ENCODE peak calls at places on chromosomes 5 and 9, in seven cellular contexts. One of them, this sample, is unnamed.

GRCh38 chr5:13470975-13471374 is 473.5 kb downstream of the DNAH5 start:
- DNase-seq in CD4-positive, CD25-positive, alpha-beta regulatory T cell: no peak
- DNase-seq in iPS DF 6.9: no peak
- DNase-seq in PC-3: no peak
- DNase-seq in heart right ventricle: no peak
- DNase-seq in A673: no peak
- DNase-seq in sigmoid colon: no peak
- DNase-seq in this sample: no peak

GRCh38 chr5:34587355-34588241 is 68.5 kb upstream of the RAI14 start:
- DNase-seq in CD4-positive, CD25-positive, alpha-beta regulatory T cell: no peak
- DNase-seq in iPS DF 6.9: no peak
- DNase-seq in PC-3: peak; percentile 76
- DNase-seq in heart right ventricle: no peak
- DNase-seq in A673: no peak
- DNase-seq in sigmoid colon: no peak
- DNase-seq in this sample: no peak

GRCh38 chr9:84397822-84398221 is 57.3 kb upstream of the SLC28A3 start:
- DNase-seq in CD4-positive, CD25-positive, alpha-beta regulatory T cell: no peak
- DNase-seq in iPS DF 6.9: no peak
- DNase-seq in PC-3: peak; percentile 52
- DNase-seq in heart right ventricle: no peak
- DNase-seq in A673: peak; percentile 10
- DNase-seq in sigmoid colon: no peak
- DNase-seq in this sample: peak; percentile 51

GRCh38 chr9:87859786-87860185 is 22.9 kb upstream of the SPATA31E1 start:
- DNase-seq in CD4-positive, CD25-positive, alpha-beta regulatory T cell: no peak
- DNase-seq in iPS DF 6.9: no peak
- DNase-seq in PC-3: no peak
- DNase-seq in heart right ventricle: no peak
- DNase-seq in A673: no peak
- DNase-seq in sigmoid colon: no peak
- DNase-seq in this sample: peak; percentile 11

GRCh38 chr5:36300927-36301540 is 668 bp downstream of the RANBP3L start:
- DNase-seq in CD4-positive, CD25-positive, alpha-beta regulatory T cell: no peak
- DNase-seq in iPS DF 6.9: no peak
- DNase-seq in PC-3: peak; percentile 76
- DNase-seq in heart right ventricle: no peak
- DNase-seq in A673: no peak
- DNase-seq in sigmoid colon: no peak
- DNase-seq in this sample: no peak

GRCh38 chr9:72554221-72554641 is 32.8 kb downstream of the TMC1 start:
- DNase-seq in CD4-positive, CD25-positive, alpha-beta regulatory T cell: no peak
- DNase-seq in iPS DF 6.9: no peak
- DNase-seq in PC-3: peak; percentile 68
- DNase-seq in heart right ventricle: no peak
- DNase-seq in A673: no peak
- DNase-seq in sigmoid colon: no peak
- DNase-seq in this sample: no peak

GRCh38 chr9:127897194-127897692 is 2.2 kb downstream of the ST6GALNAC6 start:
- DNase-seq in CD4-positive, CD25-positive, alpha-beta regulatory T cell: no peak
- DNase-seq in iPS DF 6.9: no peak
- DNase-seq in PC-3: no peak
- DNase-seq in heart right ventricle: peak; percentile 85
- DNase-seq in A673: peak; percentile 82
- DNase-seq in sigmoid colon: peak; percentile 96
- DNase-seq in this sample: peak; percentile 87

GRCh38 chr9:106403081-106403480 is 459.9 kb upstream of the ZNF462 start:
- DNase-seq in CD4-positive, CD25-positive, alpha-beta regulatory T cell: no peak
- DNase-seq in iPS DF 6.9: no peak
- DNase-seq in PC-3: peak; percentile 76
- DNase-seq in heart right ventricle: no peak
- DNase-seq in A673: no peak
- DNase-seq in sigmoid colon: no peak
- DNase-seq in this sample: no peak

GRCh38 chr9:135269912-135270630 is 182.6 kb downstream of the OLFM1 start:
- DNase-seq in CD4-positive, CD25-positive, alpha-beta regulatory T cell: no peak
- DNase-seq in iPS DF 6.9: no peak
- DNase-seq in PC-3: no peak
- DNase-seq in heart right ventricle: no peak
- DNase-seq in A673: no peak
- DNase-seq in sigmoid colon: no peak
- DNase-seq in this sample: no peak

GRCh38 chr5:159781626-159782157 is 134.6 kb upstream of the ADRA1B start:
- DNase-seq in CD4-positive, CD25-positive, alpha-beta regulatory T cell: no peak
- DNase-seq in iPS DF 6.9: no peak
- DNase-seq in PC-3: peak; percentile 66
- DNase-seq in heart right ventricle: no peak
- DNase-seq in A673: no peak
- DNase-seq in sigmoid colon: no peak
- DNase-seq in this sample: no peak

GRCh38 chr5:16888694-16889124 is 47.4 kb downstream of the MYO10 start:
- DNase-seq in CD4-positive, CD25-positive, alpha-beta regulatory T cell: no peak
- DNase-seq in iPS DF 6.9: no peak
- DNase-seq in PC-3: peak; percentile 87
- DNase-seq in heart right ventricle: no peak
- DNase-seq in A673: peak; percentile 72
- DNase-seq in sigmoid colon: no peak
- DNase-seq in this sample: no peak

GRCh38 chr9:128550770-128551651 is 1.4 kb upstream of the SPTAN1 start:
- DNase-seq in CD4-positive, CD25-positive, alpha-beta regulatory T cell: peak; percentile 63
- DNase-seq in iPS DF 6.9: no peak
- DNase-seq in PC-3: no peak
- DNase-seq in heart right ventricle: peak; percentile 41
- DNase-seq in A673: no peak
- DNase-seq in sigmoid colon: peak; percentile 80
- DNase-seq in this sample: peak; percentile 48

GRCh38 chr9:138049085-138049778 is 171.7 kb downstream of the CACNA1B start:
- DNase-seq in CD4-positive, CD25-positive, alpha-beta regulatory T cell: no peak
- DNase-seq in iPS DF 6.9: no peak
- DNase-seq in PC-3: no peak
- DNase-seq in heart right ventricle: no peak
- DNase-seq in A673: no peak
- DNase-seq in sigmoid colon: no peak
- DNase-seq in this sample: no peak

GRCh38 chr9:136726631-136727191 is 14.3 kb downstream of the DIPK1B start:
- DNase-seq in CD4-positive, CD25-positive, alpha-beta regulatory T cell: peak; percentile 75
- DNase-seq in iPS DF 6.9: no peak
- DNase-seq in PC-3: peak; percentile 42
- DNase-seq in heart right ventricle: no peak
- DNase-seq in A673: peak; percentile 73
- DNase-seq in sigmoid colon: no peak
- DNase-seq in this sample: peak; percentile 66

GRCh38 chr9:99752710-99753109 is 69.0 kb upstream of the NR4A3 start:
- DNase-seq in CD4-positive, CD25-positive, alpha-beta regulatory T cell: no peak
- DNase-seq in iPS DF 6.9: no peak
- DNase-seq in PC-3: peak; percentile 32
- DNase-seq in heart right ventricle: no peak
- DNase-seq in A673: no peak
- DNase-seq in sigmoid colon: no peak
- DNase-seq in this sample: no peak

GRCh38 chr5:174398171-174398570 is 326.2 kb upstream of the MSX2 start:
- DNase-seq in CD4-positive, CD25-positive, alpha-beta regulatory T cell: no peak
- DNase-seq in iPS DF 6.9: no peak
- DNase-seq in PC-3: no peak
- DNase-seq in heart right ventricle: no peak
- DNase-seq in A673: no peak
- DNase-seq in sigmoid colon: no peak
- DNase-seq in this sample: no peak

GRCh38 chr9:33202018-33202417 is 34.9 kb upstream of the B4GALT1 start:
- DNase-seq in CD4-positive, CD25-positive, alpha-beta regulatory T cell: no peak
- DNase-seq in iPS DF 6.9: no peak
- DNase-seq in PC-3: no peak
- DNase-seq in heart right ventricle: no peak
- DNase-seq in A673: no peak
- DNase-seq in sigmoid colon: no peak
- DNase-seq in this sample: no peak

GRCh38 chr9:27291292-27291691 is 5.7 kb downstream of the EQTN start:
- DNase-seq in CD4-positive, CD25-positive, alpha-beta regulatory T cell: no peak
- DNase-seq in iPS DF 6.9: no peak
- DNase-seq in PC-3: no peak
- DNase-seq in heart right ventricle: no peak
- DNase-seq in A673: no peak
- DNase-seq in sigmoid colon: no peak
- DNase-seq in this sample: no peak

GRCh38 chr9:98391884-98392283 is 136.4 kb upstream of the TBC1D2 start:
- DNase-seq in CD4-positive, CD25-positive, alpha-beta regulatory T cell: peak; percentile 51
- DNase-seq in iPS DF 6.9: no peak
- DNase-seq in PC-3: no peak
- DNase-seq in heart right ventricle: no peak
- DNase-seq in A673: no peak
- DNase-seq in sigmoid colon: no peak
- DNase-seq in this sample: no peak

GRCh38 chr5:100517301-100517974 is 17.7 kb upstream of the FAM174A start:
- DNase-seq in CD4-positive, CD25-positive, alpha-beta regulatory T cell: no peak
- DNase-seq in iPS DF 6.9: no peak
- DNase-seq in PC-3: peak; percentile 45
- DNase-seq in heart right ventricle: no peak
- DNase-seq in A673: no peak
- DNase-seq in sigmoid colon: no peak
- DNase-seq in this sample: no peak

GRCh38 chr9:118618091-118618490 is 751.1 kb downstream of the BRINP1 start:
- DNase-seq in CD4-positive, CD25-positive, alpha-beta regulatory T cell: no peak
- DNase-seq in iPS DF 6.9: no peak
- DNase-seq in PC-3: no peak
- DNase-seq in heart right ventricle: no peak
- DNase-seq in A673: no peak
- DNase-seq in sigmoid colon: no peak
- DNase-seq in this sample: no peak

GRCh38 chr5:59745422-59745863 is 148.1 kb downstream of the PDE4D start:
- DNase-seq in CD4-positive, CD25-positive, alpha-beta regulatory T cell: no peak
- DNase-seq in iPS DF 6.9: no peak
- DNase-seq in PC-3: peak; percentile 61
- DNase-seq in heart right ventricle: no peak
- DNase-seq in A673: peak; percentile 7
- DNase-seq in sigmoid colon: peak; percentile 90
- DNase-seq in this sample: no peak

GRCh38 chr9:28915256-28915930 is 1342.1 kb upstream of the C9orf72 start:
- DNase-seq in CD4-positive, CD25-positive, alpha-beta regulatory T cell: no peak
- DNase-seq in iPS DF 6.9: no peak
- DNase-seq in PC-3: peak; percentile 83
- DNase-seq in heart right ventricle: no peak
- DNase-seq in A673: no peak
- DNase-seq in sigmoid colon: no peak
- DNase-seq in this sample: no peak

GRCh38 chr5:23591250-23591649 is 83.8 kb downstream of the PRDM9 start:
- DNase-seq in CD4-positive, CD25-positive, alpha-beta regulatory T cell: no peak
- DNase-seq in iPS DF 6.9: no peak
- DNase-seq in PC-3: no peak
- DNase-seq in heart right ventricle: no peak
- DNase-seq in A673: no peak
- DNase-seq in sigmoid colon: no peak
- DNase-seq in this sample: no peak

GRCh38 chr9:106110483-106110882 is 416.1 kb downstream of the TMEM38B start:
- DNase-seq in CD4-positive, CD25-positive, alpha-beta regulatory T cell: no peak
- DNase-seq in iPS DF 6.9: no peak
- DNase-seq in PC-3: peak; percentile 4
- DNase-seq in heart right ventricle: no peak
- DNase-seq in A673: no peak
- DNase-seq in sigmoid colon: no peak
- DNase-seq in this sample: no peak

GRCh38 chr9:19087601-19088000 is 15.1 kb downstream of the HAUS6 start:
- DNase-seq in CD4-positive, CD25-positive, alpha-beta regulatory T cell: no peak
- DNase-seq in iPS DF 6.9: no peak
- DNase-seq in PC-3: peak; percentile 30
- DNase-seq in heart right ventricle: no peak
- DNase-seq in A673: no peak
- DNase-seq in sigmoid colon: no peak
- DNase-seq in this sample: no peak

GRCh38 chr5:2029206-2029605 is 146.5 kb upstream of the IRX4 start:
- DNase-seq in CD4-positive, CD25-positive, alpha-beta regulatory T cell: no peak
- DNase-seq in iPS DF 6.9: no peak
- DNase-seq in PC-3: no peak
- DNase-seq in heart right ventricle: no peak
- DNase-seq in A673: no peak
- DNase-seq in sigmoid colon: no peak
- DNase-seq in this sample: no peak

GRCh38 chr5:95835682-95836405 is 13.3 kb upstream of the GLRX start:
- DNase-seq in CD4-positive, CD25-positive, alpha-beta regulatory T cell: no peak
- DNase-seq in iPS DF 6.9: no peak
- DNase-seq in PC-3: no peak
- DNase-seq in heart right ventricle: no peak
- DNase-seq in A673: no peak
- DNase-seq in sigmoid colon: no peak
- DNase-seq in this sample: peak; percentile 28
- H3K4me3 ChIP-seq in CD4-positive, CD25-positive, alpha-beta regulatory T cell: peak overlapping the region; percentile 93
- H3K4me3 ChIP-seq in iPS DF 6.9: no peak overlapping the region
- H3K4me3 ChIP-seq in PC-3: peak overlapping the region; percentile 71
- H3K4me3 ChIP-seq in heart right ventricle: peak overlapping the region; percentile 47
- H3K4me3 ChIP-seq in A673: peak overlapping the region; percentile 49
- H3K4me3 ChIP-seq in sigmoid colon: peak overlapping the region; percentile 57
- H3K4me3 ChIP-seq in this sample: peak overlapping the region; percentile 72

GRCh38 chr5:143397302-143398052 is 6.0 kb downstream of the NR3C1 start:
- DNase-seq in CD4-positive, CD25-positive, alpha-beta regulatory T cell: no peak
- DNase-seq in iPS DF 6.9: no peak
- DNase-seq in PC-3: no peak
- DNase-seq in heart right ventricle: no peak
- DNase-seq in A673: no peak
- DNase-seq in sigmoid colon: no peak
- DNase-seq in this sample: peak; percentile 70
- H3K4me1 ChIP-seq in CD4-positive, CD25-positive, alpha-beta regulatory T cell: peaks cover 90% of the 10 kb centered on the region
- H3K4me1 ChIP-seq in iPS DF 6.9: peaks cover 2% of the 10 kb centered on the region
- H3K4me1 ChIP-seq in PC-3: peaks cover 72% of the 10 kb centered on the region
- H3K4me1 ChIP-seq in heart right ventricle: no peaks in the 10 kb centered on the region
- H3K4me1 ChIP-seq in A673: peaks cover 16% of the 10 kb centered on the region
- H3K4me1 ChIP-seq in sigmoid colon: peaks cover 77% of the 10 kb centered on the region
- H3K4me1 ChIP-seq in this sample: peaks cover 51% of the 10 kb centered on the region

DNA sequence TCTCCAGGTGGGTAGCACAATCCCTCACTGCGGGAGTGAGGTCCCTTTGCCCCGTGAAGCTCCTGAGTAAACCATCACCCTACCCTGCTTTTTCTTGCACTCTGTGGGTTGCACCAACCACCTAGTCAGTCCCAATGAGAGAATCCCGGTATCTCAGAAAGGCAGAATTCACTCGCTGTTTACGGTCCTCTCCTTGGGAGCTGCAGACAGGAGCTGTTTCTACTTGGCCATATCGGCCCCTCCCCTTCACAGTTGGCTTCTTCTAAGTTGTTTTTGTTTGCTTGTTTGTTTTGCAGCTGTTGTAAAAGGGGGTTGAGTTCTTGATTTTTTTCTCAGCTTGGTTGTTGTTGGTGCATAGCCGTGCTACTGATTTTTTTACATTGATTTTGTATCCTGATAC is 237.0 kb upstream of the RASA1 start:
- DNase-seq in CD4-positive, CD25-positive, alpha-beta regulatory T cell: no peak
- DNase-seq in iPS DF 6.9: no peak
- DNase-seq in PC-3: no peak
- DNase-seq in heart right ventricle: no peak
- DNase-seq in A673: no peak
- DNase-seq in sigmoid colon: no peak
- DNase-seq in this sample: no peak
- H3K4me3 ChIP-seq in CD4-positive, CD25-positive, alpha-beta regulatory T cell: no peak overlapping the region
- H3K4me3 ChIP-seq in iPS DF 6.9: no peak overlapping the region
- H3K4me3 ChIP-seq in PC-3: no peak overlapping the region
- H3K4me3 ChIP-seq in heart right ventricle: no peak overlapping the region
- H3K4me3 ChIP-seq in A673: no peak overlapping the region
- H3K4me3 ChIP-seq in sigmoid colon: no peak overlapping the region
- H3K4me3 ChIP-seq in this sample: no peak overlapping the region

DNA sequence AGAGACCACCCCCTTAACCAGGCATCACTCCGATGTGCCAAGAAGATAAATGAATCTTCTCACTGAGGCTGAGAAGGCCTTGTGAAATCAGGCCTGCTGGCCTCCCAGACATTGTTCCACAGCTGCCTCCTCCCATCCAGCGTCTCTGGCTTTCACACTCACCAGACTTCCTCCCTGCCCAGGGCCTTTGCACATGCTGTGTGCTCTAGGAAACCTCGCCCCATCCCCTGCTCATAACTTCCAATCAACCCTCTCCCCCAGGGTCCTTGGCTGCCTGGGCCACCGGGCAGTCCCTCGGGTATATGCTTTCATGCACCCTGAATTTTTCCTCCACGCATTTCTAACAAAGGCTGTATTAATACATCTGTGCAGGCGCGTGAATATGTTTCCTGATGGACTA is 58.4 kb downstream of the DUSP1 start:
- DNase-seq in CD4-positive, CD25-positive, alpha-beta regulatory T cell: no peak
- DNase-seq in iPS DF 6.9: no peak
- DNase-seq in PC-3: no peak
- DNase-seq in heart right ventricle: no peak
- DNase-seq in A673: no peak
- DNase-seq in sigmoid colon: peak; percentile 58
- DNase-seq in this sample: no peak
- H3K4me1 ChIP-seq in CD4-positive, CD25-positive, alpha-beta regulatory T cell: peaks cover 5% of the 10 kb centered on the region
- H3K4me1 ChIP-seq in iPS DF 6.9: peaks cover 2% of the 10 kb centered on the region
- H3K4me1 ChIP-seq in PC-3: peaks cover 14% of the 10 kb centered on the region
- H3K4me1 ChIP-seq in heart right ventricle: peaks cover 15% of the 10 kb centered on the region
- H3K4me1 ChIP-seq in A673: peaks cover 8% of the 10 kb centered on the region
- H3K4me1 ChIP-seq in sigmoid colon: peaks cover 37% of the 10 kb centered on the region
- H3K4me1 ChIP-seq in this sample: no peaks in the 10 kb centered on the region